ENCODE peak calls at places on chromosomes 6 and 20, in eight cellular contexts. One of them, this sample, is unnamed. For H3K4me1, the result is how much of the 10 kb centered on the place peaks cover.

GRCh38 chr20:49278817-49279676 is 1.2 kb upstream of the ZNFX1 start:
- DNase-seq in HCT116: no peak
- DNase-seq in astrocyte: no peak
- DNase-seq in PC-3: no peak
- DNase-seq in OCI-LY7: peak
- DNase-seq in K562: peak
- DNase-seq in fibroblast of lung: no peak
- DNase-seq in neuronal stem cell: no peak
- DNase-seq in this sample: peak

GRCh38 chr20:12677925-12678324 is 330.8 kb upstream of the SPTLC3 start:
- DNase-seq in HCT116: no peak
- DNase-seq in astrocyte: no peak
- DNase-seq in PC-3: no peak
- DNase-seq in OCI-LY7: no peak
- DNase-seq in K562: no peak
- DNase-seq in fibroblast of lung: no peak
- DNase-seq in neuronal stem cell: no peak
- DNase-seq in this sample: no peak

GRCh38 chr20:32855387-32855786 is 3.3 kb upstream of the EFCAB8 start:
- DNase-seq in HCT116: no peak
- DNase-seq in astrocyte: no peak
- DNase-seq in PC-3: no peak
- DNase-seq in OCI-LY7: no peak
- DNase-seq in K562: no peak
- DNase-seq in fibroblast of lung: no peak
- DNase-seq in neuronal stem cell: no peak
- DNase-seq in this sample: no peak

GRCh38 chr20:4956200-4956810 is 45.0 kb downstream of the SLC23A2 start:
- DNase-seq in HCT116: peak
- DNase-seq in astrocyte: no peak
- DNase-seq in PC-3: peak
- DNase-seq in OCI-LY7: peak
- DNase-seq in K562: peak
- DNase-seq in fibroblast of lung: peak
- DNase-seq in neuronal stem cell: peak
- DNase-seq in this sample: no peak

GRCh38 chr6:38141045-38141444 is 321.5 kb downstream of the ZFAND3 start:
- DNase-seq in HCT116: no peak
- DNase-seq in astrocyte: no peak
- DNase-seq in PC-3: no peak
- DNase-seq in OCI-LY7: no peak
- DNase-seq in K562: no peak
- DNase-seq in fibroblast of lung: no peak
- DNase-seq in neuronal stem cell: no peak
- DNase-seq in this sample: no peak

GRCh38 chr20:20215976-20216727 is 151.8 kb upstream of the INSM1 start:
- DNase-seq in HCT116: no peak
- DNase-seq in astrocyte: no peak
- DNase-seq in PC-3: no peak
- DNase-seq in OCI-LY7: no peak
- DNase-seq in K562: no peak
- DNase-seq in fibroblast of lung: no peak
- DNase-seq in neuronal stem cell: no peak
- DNase-seq in this sample: no peak

GRCh38 chr6:80143312-80143960 is 37.0 kb downstream of the BCKDHB start:
- DNase-seq in HCT116: peak
- DNase-seq in astrocyte: peak
- DNase-seq in PC-3: peak
- DNase-seq in OCI-LY7: no peak
- DNase-seq in K562: no peak
- DNase-seq in fibroblast of lung: peak
- DNase-seq in neuronal stem cell: no peak
- DNase-seq in this sample: peak

GRCh38 chr6:167700199-167700598 is 126.5 kb upstream of the AFDN start:
- DNase-seq in HCT116: no peak
- DNase-seq in astrocyte: no peak
- DNase-seq in PC-3: no peak
- DNase-seq in OCI-LY7: no peak
- DNase-seq in K562: no peak
- DNase-seq in fibroblast of lung: peak
- DNase-seq in neuronal stem cell: no peak
- DNase-seq in this sample: no peak

GRCh38 chr6:134813146-134813545 is 136.8 kb downstream of the ALDH8A1 start:
- DNase-seq in HCT116: no peak
- DNase-seq in astrocyte: peak
- DNase-seq in PC-3: peak
- DNase-seq in OCI-LY7: no peak
- DNase-seq in K562: no peak
- DNase-seq in fibroblast of lung: peak
- DNase-seq in neuronal stem cell: no peak
- DNase-seq in this sample: no peak

DNA sequence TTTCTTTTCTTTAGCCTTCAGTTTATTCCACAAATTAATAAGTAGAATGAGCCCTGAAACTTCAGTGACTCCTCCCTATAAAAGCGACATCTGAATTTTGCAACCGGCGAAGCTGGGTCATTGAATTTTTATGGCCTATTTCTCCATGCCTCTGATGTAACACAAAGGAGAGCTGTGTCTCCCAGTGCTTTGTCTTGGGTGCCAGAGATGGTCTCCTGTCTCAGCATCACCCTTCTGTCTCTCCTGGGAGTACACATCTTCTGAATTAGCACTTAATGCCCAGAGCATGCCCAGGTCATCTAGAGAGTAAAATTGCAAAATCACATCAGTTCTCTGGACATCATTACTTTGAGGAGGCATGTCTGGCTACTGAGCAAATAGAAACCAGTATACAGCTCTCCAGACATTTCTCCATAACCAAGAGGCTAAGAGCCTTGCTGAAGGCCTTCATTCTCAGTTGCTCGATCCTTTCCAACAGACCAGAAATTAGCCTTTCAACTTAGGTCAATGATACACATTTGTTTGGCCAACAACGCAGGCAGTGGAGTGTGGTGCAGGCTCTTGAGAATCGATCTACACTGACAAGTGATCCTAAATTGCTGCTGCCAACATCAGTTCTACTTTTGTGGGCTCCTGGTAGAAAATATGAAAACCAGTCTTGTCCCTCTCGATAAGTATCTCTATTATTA is 176.0 kb upstream of the FOXQ1 start:
- DNase-seq in HCT116: no peak
- DNase-seq in astrocyte: no peak
- DNase-seq in PC-3: no peak
- DNase-seq in OCI-LY7: no peak
- DNase-seq in K562: no peak
- DNase-seq in fibroblast of lung: no peak
- DNase-seq in neuronal stem cell: no peak
- DNase-seq in this sample: no peak
- H2AFZ ChIP-seq in HCT116: no peak
- H2AFZ ChIP-seq in astrocyte: no peak
- H2AFZ ChIP-seq in PC-3: no peak
- H2AFZ ChIP-seq in OCI-LY7: no peak
- H2AFZ ChIP-seq in K562: no peak
- H2AFZ ChIP-seq in fibroblast of lung: peak
- H2AFZ ChIP-seq in neuronal stem cell: no peak
- H2AFZ ChIP-seq in this sample: no peak

DNA sequence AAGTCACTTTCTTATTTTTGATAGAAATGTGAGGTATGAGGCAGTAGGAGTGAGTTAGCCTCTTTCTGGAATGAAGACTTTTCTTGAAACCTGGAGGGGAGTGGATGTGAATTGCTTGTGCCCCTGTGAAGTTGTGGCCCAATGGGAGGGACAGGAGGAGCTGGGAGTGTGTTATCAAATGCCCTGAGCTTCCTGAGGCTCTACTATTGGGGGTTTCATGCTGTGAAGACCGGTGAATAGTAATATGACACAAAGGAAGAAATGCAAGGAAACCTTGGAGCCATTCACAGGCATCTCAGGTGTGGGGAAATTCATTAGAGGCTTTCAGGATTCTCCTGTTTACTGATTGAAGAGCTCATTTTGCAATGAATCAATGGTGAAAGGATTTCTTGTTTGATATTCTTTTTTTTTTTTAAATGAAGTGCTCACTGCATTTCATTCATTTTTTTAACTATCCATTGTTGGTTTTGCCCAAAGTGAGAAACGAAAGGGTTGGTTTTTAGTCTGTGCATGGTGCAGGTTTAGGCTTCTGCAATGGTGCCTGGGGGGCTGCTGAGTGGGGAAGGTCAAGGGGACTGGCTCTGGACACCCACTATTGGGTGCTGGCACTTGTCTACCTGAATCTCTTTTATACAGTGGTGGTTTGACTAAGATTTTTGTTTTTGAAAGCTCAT is 8.2 kb downstream of the RNF144B start:
- DNase-seq in HCT116: no peak
- DNase-seq in astrocyte: no peak
- DNase-seq in PC-3: no peak
- DNase-seq in OCI-LY7: no peak
- DNase-seq in K562: no peak
- DNase-seq in fibroblast of lung: no peak
- DNase-seq in neuronal stem cell: no peak
- DNase-seq in this sample: peak
- H3K4me1 ChIP-seq in HCT116: under half
- H3K4me1 ChIP-seq in astrocyte: under half
- H3K4me1 ChIP-seq in PC-3: under half
- H3K4me1 ChIP-seq in OCI-LY7: half or more
- H3K4me1 ChIP-seq in K562: under half
- H3K4me1 ChIP-seq in fibroblast of lung: under half
- H3K4me1 ChIP-seq in neuronal stem cell: under half
- H3K4me1 ChIP-seq in this sample: under half

DNA sequence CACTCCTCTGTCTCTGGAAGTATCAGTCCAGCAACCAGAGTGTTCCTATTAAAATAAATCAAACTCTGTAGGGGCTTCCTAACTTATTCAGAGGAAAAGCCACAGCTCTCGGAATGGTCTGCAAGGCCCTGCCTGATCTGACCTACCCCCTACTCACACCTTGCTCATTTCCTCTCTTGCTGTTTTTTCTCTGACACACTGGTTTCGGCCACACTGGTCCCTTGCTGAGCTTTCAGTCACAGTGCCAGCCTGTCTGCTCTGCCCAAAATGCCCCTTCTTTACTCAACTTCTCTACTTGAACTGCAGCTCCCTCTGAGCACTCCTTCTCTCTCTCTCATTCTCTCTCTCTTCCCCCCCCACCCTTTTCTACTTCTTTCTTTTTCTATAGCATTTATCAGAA is 430.2 kb downstream of the UTRN start:
- DNase-seq in HCT116: no peak
- DNase-seq in astrocyte: no peak
- DNase-seq in PC-3: peak
- DNase-seq in OCI-LY7: no peak
- DNase-seq in K562: no peak
- DNase-seq in fibroblast of lung: no peak
- DNase-seq in neuronal stem cell: no peak
- DNase-seq in this sample: no peak
- H2AFZ ChIP-seq in HCT116: no peak
- H2AFZ ChIP-seq in astrocyte: no peak
- H2AFZ ChIP-seq in PC-3: no peak
- H2AFZ ChIP-seq in OCI-LY7: no peak
- H2AFZ ChIP-seq in K562: no peak
- H2AFZ ChIP-seq in fibroblast of lung: no peak
- H2AFZ ChIP-seq in neuronal stem cell: no peak
- H2AFZ ChIP-seq in this sample: no peak

GRCh38 chr20:46355778-46356177 is 47.5 kb upstream of the CDH22 start:
- DNase-seq in HCT116: no peak
- DNase-seq in astrocyte: no peak
- DNase-seq in PC-3: no peak
- DNase-seq in OCI-LY7: no peak
- DNase-seq in K562: peak
- DNase-seq in fibroblast of lung: no peak
- DNase-seq in neuronal stem cell: no peak
- DNase-seq in this sample: no peak

GRCh38 chr20:46357030-46357514 is 48.8 kb upstream of the CDH22 start:
- DNase-seq in HCT116: no peak
- DNase-seq in astrocyte: no peak
- DNase-seq in PC-3: no peak
- DNase-seq in OCI-LY7: no peak
- DNase-seq in K562: no peak
- DNase-seq in fibroblast of lung: no peak
- DNase-seq in neuronal stem cell: no peak
- DNase-seq in this sample: no peak

GRCh38 chr20:46359233-46359751 is 47.1 kb downstream of the ELMO2 start:
- DNase-seq in HCT116: no peak
- DNase-seq in astrocyte: no peak
- DNase-seq in PC-3: no peak
- DNase-seq in OCI-LY7: no peak
- DNase-seq in K562: no peak
- DNase-seq in fibroblast of lung: no peak
- DNase-seq in neuronal stem cell: no peak
- DNase-seq in this sample: no peak

GRCh38 chr20:46356195-46357029 is 48.1 kb upstream of the CDH22 start:
- DNase-seq in HCT116: no peak
- DNase-seq in astrocyte: no peak
- DNase-seq in PC-3: no peak
- DNase-seq in OCI-LY7: no peak
- DNase-seq in K562: no peak
- DNase-seq in fibroblast of lung: no peak
- DNase-seq in neuronal stem cell: no peak
- DNase-seq in this sample: no peak

DNA sequence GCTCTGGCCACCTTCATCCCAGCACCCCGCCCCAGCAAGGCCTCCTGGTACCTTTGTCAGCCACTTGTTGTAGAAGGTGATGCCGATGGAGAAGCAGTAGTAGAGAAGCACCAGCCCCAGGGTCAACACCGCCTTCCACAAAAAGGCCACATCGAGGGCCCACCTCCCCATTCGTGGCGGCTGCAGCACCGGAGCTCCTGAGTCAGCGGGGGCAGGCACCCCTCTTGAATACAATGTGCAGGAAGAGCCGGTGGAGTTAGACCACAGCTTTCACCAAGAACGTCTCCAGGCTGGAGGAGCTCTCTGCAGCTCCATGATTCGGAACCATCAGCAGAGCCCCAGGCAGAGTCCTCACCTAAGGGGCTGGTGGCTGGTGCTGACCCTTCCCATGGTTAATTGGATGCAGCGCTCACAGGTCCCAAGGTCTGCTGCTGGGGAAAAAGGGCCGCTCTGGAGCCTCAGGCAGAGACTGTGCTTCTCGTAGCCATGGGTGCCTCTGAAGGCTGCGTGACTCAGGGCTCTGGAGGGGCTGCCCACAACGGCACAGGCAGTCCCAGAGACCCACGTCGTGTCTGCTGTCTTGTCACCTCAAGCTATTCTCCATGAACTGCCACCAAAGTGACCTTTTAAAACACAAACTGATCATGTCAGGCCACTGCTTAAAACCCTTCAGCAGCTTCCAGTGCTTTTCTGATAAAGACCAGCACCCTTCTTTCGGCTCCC is 47.9 kb downstream of the ELMO2 start:
- DNase-seq in HCT116: no peak
- DNase-seq in astrocyte: no peak
- DNase-seq in PC-3: no peak
- DNase-seq in OCI-LY7: no peak
- DNase-seq in K562: no peak
- DNase-seq in fibroblast of lung: no peak
- DNase-seq in neuronal stem cell: no peak
- DNase-seq in this sample: no peak
- H3K4me1 ChIP-seq in HCT116: under half
- H3K4me1 ChIP-seq in astrocyte: under half
- H3K4me1 ChIP-seq in PC-3: under half
- H3K4me1 ChIP-seq in OCI-LY7: under half
- H3K4me1 ChIP-seq in K562: under half
- H3K4me1 ChIP-seq in fibroblast of lung: under half
- H3K4me1 ChIP-seq in neuronal stem cell: under half
- H3K4me1 ChIP-seq in this sample: under half